ENCODE peak calls at places on chromosome 19, in eight cellular contexts. G is left lung; B is NCI-H1417; E is activated T-cell treated with anti-CD3 and anti-CD28 coated beads, Interleukin-2, amount 50 U/mL, for 1 hour; D is stimulated activated CD8-positive, alpha-beta memory T cell treated with anti-CD3 and anti-CD28 coated beads, Interleukin-15, amount 100 ng/mL, for 1 hour; P is SW 1271; F is HT-29; C is thoracic aorta. V is an unnamed sample.

GRCh38 chr19:12833747-12834417 is 497 bp downstream of the RTBDN start:
- DNase-seq in D (no peak), F (no peak), B (peak; percentile 88), C (no peak), E (peak; percentile 53), P (no peak), G (no peak), V (peak; percentile 43)

GRCh38 chr19:518292-519231 is 11.3 kb downstream of the TPGS1 start:
- DNase-seq in B (no peak), D (no peak), G (no peak), C (no peak), P (no peak), F (no peak), E (peak; percentile 77), V (peak; percentile 63)

GRCh38 chr19:369876-370275 is 25.3 kb upstream of the MIER2 start:
- DNase-seq in G (no peak), C (no peak), P (no peak), E (no peak), B (no peak), D (no peak), F (no peak), V (no peak)

GRCh38 chr19:42154471-42155323 is 22.5 kb upstream of the POU2F2 start:
- DNase-seq in E (no peak), F (no peak), C (no peak), G (no peak), D (no peak), B (peak; percentile 70), P (no peak), V (no peak)

GRCh38 chr19:13024958-13025653 is 29.8 kb downstream of the NFIX start:
- DNase-seq in G (peak; percentile 59), F (peak; percentile 43), B (peak; percentile 74), D (no peak), E (no peak), P (no peak), C (no peak), V (no peak)

GRCh38 chr19:15299568-15300409 is 32.5 kb downstream of the BRD4 start:
- DNase-seq in E (no peak), P (no peak), C (no peak), F (no peak), D (no peak), B (no peak), G (no peak), V (no peak)

GRCh38 chr19:47228937-47229673 is 1.9 kb downstream of the BBC3 start:
- DNase-seq in C (no peak), G (peak; percentile 45), B (peak; percentile 18), E (peak; percentile 47), D (no peak), P (no peak), F (peak; percentile 46), V (no peak)

GRCh38 chr19:38799104-38799503 is 10.1 kb downstream of the LGALS7B start:
- DNase-seq in F (no peak), P (no peak), E (no peak), B (no peak), C (no peak), D (no peak), G (no peak), V (no peak)

GRCh38 chr19:52527134-52527953 is at the start of gene ZNF808:
- DNase-seq in E (peak; percentile 97), D (peak; percentile 97), P (peak; percentile 56), G (peak; percentile 97), C (peak; percentile 88), B (peak; percentile 94), F (peak; percentile 81), V (peak; percentile 99)

V was measured in stimulated activated CD4-positive, alpha-beta T cell treated with anti-CD3 and anti-CD28 coated beads, Interleukin-12 subunit alpha, Interleukin-12 subunit beta, amount 100 ng/mL, for 4 hours.